ENCODE peak calls at places on chromosomes 2 and 18, in ten cellular contexts. E is mesothelial cell of epicardium, A is heart left ventricle, H is mucosa of descending colon, D is fibroblast of the aortic adventitia, U is fibroblast of lung, V is WTC11, X is GM13977, P is tibial nerve, T is fibroblast of pulmonary artery. Q is an unnamed sample.

GRCh38 chr2:238587776-238588660 is 161.3 kb downstream of the ASB1 start:
- DNase-seq in V (no peak), X (no peak), H (no peak), U (no peak), T (no peak), D (no peak), E (no peak), A (no peak), P (no peak), Q (no peak)

GRCh38 chr2:55418512-55419235 is 982 bp downstream of the CCDC88A start:
- DNase-seq in P (no peak), X (peak), T (no peak), U (peak), H (no peak), E (no peak), A (no peak), D (peak), V (no peak), Q (no peak)

GRCh38 chr2:11466307-11467125 is 555 bp upstream of the E2F6 start:
- DNase-seq in U (no peak), D (no peak), H (no peak), X (no peak), V (no peak), T (no peak), P (no peak), E (no peak), A (no peak), Q (no peak)

GRCh38 chr2:28134262-28134812 is 243.8 kb downstream of the BABAM2 start:
- DNase-seq in D (no peak), H (peak), V (no peak), P (no peak), U (no peak), T (peak), E (no peak), X (peak), A (no peak), Q (no peak)

GRCh38 chr2:213152065-213152794 is 818 bp upstream of the IKZF2 start:
- DNase-seq in A (peak), P (peak), D (peak), H (peak), E (peak), T (peak), V (peak), U (peak), X (no peak), Q (peak)

GRCh38 chr2:159322419-159322818 is 35.9 kb upstream of the WDSUB1 start:
- DNase-seq in U (no peak), P (no peak), A (no peak), H (no peak), X (no peak), V (no peak), T (no peak), E (no peak), D (no peak), Q (no peak)

GRCh38 chr18:48104703-48105102 is 174.2 kb upstream of the SMAD2 start:
- DNase-seq in T (no peak), U (no peak), H (peak), P (no peak), A (no peak), V (no peak), D (no peak), X (no peak), E (no peak), Q (no peak)

GRCh38 chr18:56711706-56712445 is 60.7 kb downstream of the WDR7 start:
- DNase-seq in A (no peak), T (no peak), X (no peak), V (no peak), E (no peak), U (no peak), D (peak), P (no peak), H (no peak), Q (no peak)

GRCh38 chr2:241215421-241215820 is 26.9 kb downstream of the ANO7 start:
- DNase-seq in E (no peak), H (no peak), T (no peak), V (no peak), X (no peak), U (no peak), D (no peak), P (no peak), A (no peak), Q (no peak)

GRCh38 chr2:241218131-241219029 is 29.9 kb downstream of the ANO7 start:
- DNase-seq in X (peak), U (peak), T (no peak), P (no peak), E (peak), A (peak), V (peak), D (peak), H (peak), Q (peak)

GRCh38 chr2:241219030-241219382 is 30.5 kb downstream of the ANO7 start:
- DNase-seq in X (no peak), H (no peak), T (no peak), D (no peak), U (no peak), A (no peak), V (no peak), P (no peak), E (no peak), Q (no peak)

GRCh38 chr2:241216211-241216761 is 27.8 kb downstream of the ANO7 start:
- DNase-seq in P (no peak), H (no peak), D (no peak), U (no peak), E (no peak), V (peak), A (no peak), X (no peak), T (no peak), Q (no peak)

DNA sequence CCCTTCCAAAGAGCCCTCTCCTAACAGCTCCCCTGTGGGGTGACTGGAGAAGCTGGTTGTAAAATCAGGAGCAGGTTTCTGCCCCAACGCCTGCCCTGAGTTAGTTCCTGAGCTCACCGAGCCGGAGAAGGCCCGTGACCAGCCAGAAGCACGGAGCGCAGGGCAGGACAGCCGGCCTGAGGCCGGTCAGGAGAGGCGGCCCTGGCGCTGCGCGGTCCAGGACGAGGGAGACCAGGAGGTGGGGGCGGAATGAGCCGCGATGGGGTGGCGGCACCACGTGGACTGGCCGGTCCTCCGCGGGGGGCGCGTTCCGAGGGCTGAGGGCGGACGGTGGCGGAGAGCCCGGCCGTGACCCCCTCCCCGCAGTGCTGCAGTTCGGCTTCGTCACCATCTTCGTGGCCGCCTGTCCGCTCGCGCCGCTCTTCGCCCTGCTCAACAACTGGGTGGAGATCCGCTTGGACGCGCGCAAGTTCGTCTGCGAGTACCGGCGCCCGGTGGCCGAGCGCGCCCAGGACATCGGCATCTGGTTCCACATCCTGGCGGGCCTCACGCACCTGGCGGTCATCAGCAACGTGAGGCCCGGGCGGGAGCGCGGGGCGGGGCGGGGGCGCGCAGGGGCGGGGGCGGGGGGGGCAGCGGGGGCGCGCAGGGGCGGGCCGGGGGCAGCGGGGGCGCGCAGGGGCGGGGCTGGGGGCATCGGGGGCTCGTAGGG is 29.0 kb downstream of the ANO7 start:
- DNase-seq in P (peak), H (peak), D (peak), V (peak), A (peak), X (peak), U (peak), E (peak), T (peak), Q (peak)
- TF ChIP-seq CTCF in P (no peak), H (no peak), D (peak), V (no peak), A (no peak), X (no peak), U (no peak), E (no peak), T (no peak), Q (no peak)

GRCh38 chr2:133143649-133144048 is 424.6 kb downstream of the NCKAP5 start:
- DNase-seq in T (no peak), V (no peak), X (no peak), U (no peak), P (no peak), E (no peak), H (no peak), D (no peak), A (no peak), Q (no peak)

GRCh38 chr2:133152801-133153200 is 415.5 kb downstream of the NCKAP5 start:
- DNase-seq in A (no peak), X (no peak), H (no peak), D (no peak), P (no peak), T (no peak), V (no peak), U (no peak), E (no peak), Q (no peak)

GRCh38 chr2:133142087-133142486 is 426.2 kb downstream of the NCKAP5 start:
- DNase-seq in D (no peak), U (no peak), X (no peak), A (no peak), H (no peak), E (no peak), V (no peak), T (no peak), P (no peak), Q (no peak)

GRCh38 chr2:133148187-133148586 is 420.1 kb downstream of the NCKAP5 start:
- DNase-seq in A (no peak), E (no peak), P (no peak), T (no peak), V (no peak), H (no peak), X (no peak), U (no peak), D (no peak), Q (no peak)

GRCh38 chr2:133146893-133147292 is 421.4 kb downstream of the NCKAP5 start:
- DNase-seq in T (peak), D (peak), H (no peak), V (no peak), X (no peak), E (no peak), U (no peak), A (no peak), P (no peak), Q (no peak)
- TF ChIP-seq CTCF in T (no peak), D (peak), H (no peak), V (no peak), X (no peak), E (no peak), U (peak), A (no peak), P (no peak), Q (no peak)

GRCh38 chr2:232534940-232535735 is 4.4 kb upstream of the CHRNG start:
- DNase-seq in H (no peak), X (no peak), A (no peak), D (no peak), U (no peak), E (no peak), V (no peak), P (no peak), T (no peak), Q (no peak)

GRCh38 chr2:232537499-232537898 is 2.0 kb upstream of the CHRNG start:
- DNase-seq in A (peak), D (no peak), U (no peak), P (no peak), T (no peak), X (no peak), V (no peak), E (no peak), H (no peak), Q (no peak)

GRCh38 chr2:232535761-232536530 is 3.5 kb upstream of the CHRNG start:
- DNase-seq in T (no peak), P (no peak), U (no peak), E (no peak), H (no peak), V (no peak), X (no peak), A (no peak), D (no peak), Q (no peak)

GRCh38 chr2:232538671-232539070 is 821 bp upstream of the CHRNG start:
- DNase-seq in D (no peak), T (no peak), E (no peak), X (no peak), V (no peak), P (no peak), U (no peak), A (no peak), H (no peak), Q (no peak)

DNA sequence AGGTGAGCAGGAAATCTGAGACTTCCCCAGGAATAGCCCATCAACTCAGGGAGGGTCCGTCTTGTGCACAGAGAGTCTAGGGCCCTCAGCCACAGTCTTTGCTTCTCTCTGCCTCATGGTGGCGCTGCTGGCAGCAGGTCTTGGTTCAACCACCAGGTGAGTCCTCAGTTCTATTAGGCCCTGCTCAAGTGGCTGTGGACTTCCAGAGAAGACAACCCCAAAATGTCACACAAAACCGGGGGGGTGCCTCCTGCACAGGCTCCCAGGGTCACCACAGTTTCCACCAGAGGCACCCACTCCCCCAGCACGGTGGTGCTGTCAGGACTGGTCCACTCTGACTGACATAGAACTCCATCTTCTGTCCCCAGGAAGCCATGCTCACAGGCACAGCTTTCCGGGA is 2.4 kb upstream of the CHRNG start:
- DNase-seq in H (no peak), X (no peak), A (no peak), V (peak), T (no peak), D (no peak), E (no peak), U (no peak), P (no peak), Q (no peak)
- TF ChIP-seq CTCF in H (no peak), X (peak), A (no peak), V (peak), T (peak), D (peak), E (no peak), U (peak), P (no peak), Q (peak)

GRCh38 chr2:109396338-109397180 is 217.2 kb downstream of the SEPTIN10 start:
- DNase-seq in H (no peak), D (peak), V (peak), X (peak), E (no peak), P (no peak), U (no peak), A (no peak), T (peak), Q (no peak)
- TF ChIP-seq CTCF in H (no peak), D (peak), V (no peak), X (no peak), E (no peak), P (no peak), U (peak), A (no peak), T (peak), Q (no peak)

DNA sequence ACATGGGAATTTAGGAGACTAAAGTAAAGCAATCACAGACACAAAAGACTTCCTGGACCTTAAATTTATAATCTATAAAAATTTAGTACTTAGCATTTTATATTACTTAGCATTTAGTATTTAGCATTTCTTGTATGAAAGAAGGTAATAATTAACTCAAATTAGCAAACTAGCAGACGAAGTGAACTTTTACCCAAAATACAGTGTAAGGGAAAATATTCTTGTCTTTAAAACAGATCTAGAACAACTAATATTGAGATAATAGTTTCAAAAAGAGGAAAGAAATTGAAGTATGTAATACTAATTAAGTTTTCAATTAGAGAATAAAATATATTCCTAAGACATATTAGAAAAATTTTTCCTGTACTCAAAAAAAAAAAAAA is 134.5 kb upstream of the ZNF804A start:
- DNase-seq in X (no peak), D (no peak), P (no peak), H (no peak), T (no peak), U (no peak), A (no peak), E (no peak), V (no peak), Q (no peak)
- TF ChIP-seq CTCF in X (no peak), D (no peak), P (no peak), H (no peak), T (no peak), U (no peak), A (no peak), E (no peak), V (no peak), Q (no peak)